ENCODE peak calls at places on chromosomes 2 and 18, in seven cellular contexts. N is stomach, L is DMS153, W is progenitor cell of endocrine pancreas, E is left colon, T is hepatocyte, U is amniotic stem cell. C is an unnamed sample.

GRCh38 chr2:185436787-185437372 is 301.7 kb upstream of the FSIP2 start:
- DNase-seq in U (no peak), N (no peak), T (no peak), W (no peak), E (no peak), L (no peak), C (no peak)

GRCh38 chr2:223090081-223090480 is 38.1 kb downstream of the KCNE4 start:
- DNase-seq in N (peak; percentile 61), L (no peak), T (no peak), E (no peak), W (no peak), U (no peak), C (no peak)

GRCh38 chr2:161265874-161266273 is 42.4 kb upstream of the PSMD14 start:
- DNase-seq in W (no peak), T (no peak), N (no peak), E (no peak), U (no peak), L (peak; percentile 88), C (no peak)

GRCh38 chr2:230864605-230865323 is at the start of gene ITM2C:
- DNase-seq in L (peak; percentile 33), E (peak; percentile 81), U (peak; percentile 32), W (peak; percentile 69), N (peak; percentile 75), T (peak; percentile 93), C (no peak)

GRCh38 chr2:201901770-201902169 is 95.4 kb downstream of the CDK15 start:
- DNase-seq in U (no peak), L (no peak), W (no peak), T (no peak), E (no peak), N (no peak), C (no peak)

GRCh38 chr18:48326901-48327675 is 82.1 kb downstream of the ZBTB7C start:
- DNase-seq in E (no peak), N (no peak), T (peak; percentile 34), W (no peak), L (no peak), U (no peak), C (no peak)

GRCh38 chr2:85312404-85312803 is 15.4 kb downstream of the TGOLN2 start:
- DNase-seq in U (no peak), T (no peak), E (no peak), N (no peak), L (no peak), W (no peak), C (no peak)

GRCh38 chr2:181461056-181461630 is 4.0 kb downstream of the ITGA4 start:
- DNase-seq in E (no peak), W (no peak), T (no peak), U (no peak), L (no peak), N (no peak), C (no peak)

GRCh38 chr18:2889761-2890192 is 43.0 kb downstream of the EMILIN2 start:
- DNase-seq in T (no peak), U (no peak), W (no peak), L (no peak), E (peak; percentile 5), N (no peak), C (no peak)

GRCh38 chr2:48567671-48568070 is 37.7 kb downstream of the STON1 start:
- DNase-seq in N (no peak), E (no peak), U (no peak), L (no peak), T (no peak), W (no peak), C (no peak)

GRCh38 chr2:45974056-45974455 is 322.6 kb downstream of the PRKCE start:
- DNase-seq in T (no peak), N (no peak), U (no peak), L (no peak), W (no peak), E (no peak), C (no peak)

GRCh38 chr2:205456682-205457081 is 225.6 kb upstream of the NRP2 start:
- DNase-seq in N (no peak), W (no peak), L (no peak), T (no peak), E (no peak), U (no peak), C (no peak)

GRCh38 chr2:238714038-238714528 is 133.8 kb upstream of the TWIST2 start:
- DNase-seq in L (no peak), W (no peak), N (no peak), E (no peak), U (no peak), T (no peak), C (no peak)

GRCh38 chr2:128780434-128781080 is 461.9 kb upstream of the HS6ST1 start:
- DNase-seq in T (no peak), E (no peak), L (no peak), U (no peak), W (no peak), N (no peak), C (no peak)

GRCh38 chr18:63342206-63342605 is 22.6 kb upstream of the BCL2 start:
- DNase-seq in T (peak; percentile 46), E (no peak), N (no peak), L (no peak), U (no peak), W (peak; percentile 13), C (no peak)

GRCh38 chr2:15511686-15512085 is 49.4 kb downstream of the NBAS start:
- DNase-seq in T (no peak), U (no peak), W (no peak), N (no peak), E (no peak), L (no peak), C (no peak)

GRCh38 chr18:41170346-41170745 is 784.7 kb upstream of the PIK3C3 start:
- DNase-seq in T (no peak), L (no peak), N (no peak), U (no peak), E (no peak), W (no peak), C (no peak)

C was measured in SW 1271.